ENCODE peak calls at places on chromosomes 12 and 14, in nine cellular contexts. H is lung microvascular endothelial cell; T is effector CD8-positive, alpha-beta T cell; Q is activated CD8-positive, alpha-beta memory T cell treated with anti-CD3 and anti-CD28 coated beads for 4 hours; W is AG09309; P is stimulated activated CD4-positive, alpha-beta T cell treated with anti-CD3 and anti-CD28 coated beads, Interleukin-1b, Interleukin-23, amount 100 ng/mL, for 1 hour; V is stimulated activated CD8-positive, alpha-beta memory T cell treated with anti-CD3 and anti-CD28 coated beads, Interleukin-4, amount 100 ng/mL, for 4 hours; E is foreskin fibroblast; Y is HEK293T. R is an unnamed sample.

GRCh38 chr14:89401241-89401640 is 15.8 kb downstream of the FOXN3 start:
- DNase-seq in H (no peak), T (no peak), Q (no peak), W (no peak), P (no peak), V (no peak), E (no peak), Y (no peak), R (no peak)

GRCh38 chr12:90939382-90939781 is 15.6 kb downstream of the CCER1 start:
- DNase-seq in H (peak; percentile 19), T (no peak), Q (no peak), W (no peak), P (no peak), V (no peak), E (no peak), Y (no peak), R (no peak)

GRCh38 chr14:74945261-74945851 is 10.0 kb downstream of the PGF start:
- DNase-seq in H (peak; percentile 53), T (no peak), Q (no peak), W (no peak), P (no peak), V (no peak), E (no peak), Y (peak; percentile 67), R (peak; percentile 63)

GRCh38 chr12:75488553-75488952 is 8.0 kb downstream of the GLIPR1 start:
- DNase-seq in H (peak; percentile 35), T (no peak), Q (no peak), W (no peak), P (no peak), V (no peak), E (peak; percentile 35), Y (peak; percentile 36), R (peak; percentile 17)

GRCh38 chr12:120365675-120366340 is 3.2 kb downstream of the MSI1 start:
- DNase-seq in H (no peak), T (no peak), Q (no peak), W (no peak), P (no peak), V (no peak), E (no peak), Y (no peak), R (no peak)

GRCh38 chr12:34398366-34398705 is 376.0 kb downstream of the ALG10 start:
- DNase-seq in H (no peak), T (no peak), Q (no peak), W (no peak), P (no peak), V (no peak), E (no peak), Y (no peak), R (no peak)

GRCh38 chr12:87806310-87806709 is 222.9 kb downstream of the C12orf50 start:
- DNase-seq in H (no peak), T (no peak), Q (no peak), W (no peak), P (no peak), V (no peak), E (no peak), Y (no peak), R (no peak)

GRCh38 chr14:85415015-85415712 is 114.8 kb upstream of the FLRT2 start:
- DNase-seq in H (peak; percentile 88), T (no peak), Q (no peak), W (peak; percentile 47), P (no peak), V (no peak), E (peak; percentile 86), Y (peak; percentile 6), R (peak; percentile 79)

GRCh38 chr14:31018057-31018645 is 7.3 kb upstream of the AP4S1 start:
- DNase-seq in H (no peak), T (no peak), Q (no peak), W (no peak), P (no peak), V (no peak), E (no peak), Y (no peak), R (no peak)

GRCh38 chr12:89951050-89951693 is 242.5 kb upstream of the ATP2B1 start:
- DNase-seq in H (no peak), T (no peak), Q (no peak), W (no peak), P (no peak), V (no peak), E (peak; percentile 84), Y (peak; percentile 38), R (no peak)

GRCh38 chr12:93569301-93569655 is 3.2 kb upstream of the SOCS2 start:
- DNase-seq in H (no peak), T (no peak), Q (no peak), W (no peak), P (no peak), V (no peak), E (no peak), Y (no peak), R (no peak)

R was measured in SJCRH30.